ENCODE peak calls at places on chromosome 17, in six cellular contexts. Q, B, R, N, K and X are unnamed samples.

GRCh38 chr17:49819651-49820050 is 28.2 kb downstream of the TAC4 start:
- DNase-seq in B (no peak), R (no peak), Q (no peak), K (no peak), N (no peak), X (no peak)

GRCh38 chr17:83125515-83126274 is 46.3 kb downstream of the METRNL start:
- DNase-seq in B (peak), N (peak), Q (peak), K (no peak), R (no peak), X (no peak)

GRCh38 chr17:64459284-64459747 is 10.4 kb downstream of the MILR1 start:
- DNase-seq in R (peak), B (no peak), K (no peak), Q (no peak), N (no peak), X (no peak)

GRCh38 chr17:48503747-48504146 is 27.1 kb downstream of the HOXB1 start:
- DNase-seq in N (no peak), R (peak), B (no peak), Q (no peak), K (no peak), X (no peak)

GRCh38 chr17:83155128-83156081 is 76.0 kb downstream of the METRNL start:
- DNase-seq in R (peak), K (no peak), Q (no peak), B (peak), N (no peak), X (no peak)

GRCh38 chr17:64256913-64257807 is 5.9 kb downstream of the TEX2 start:
- DNase-seq in N (no peak), Q (no peak), B (no peak), R (peak), K (no peak), X (no peak)

GRCh38 chr17:78079253-78079652 is 49.3 kb downstream of the TMC6 start:
- DNase-seq in Q (no peak), B (no peak), N (no peak), R (no peak), K (no peak), X (no peak)

GRCh38 chr17:1227917-1228751 is 42.1 kb upstream of the BHLHA9 start:
- DNase-seq in B (no peak), N (no peak), Q (peak), K (no peak), R (no peak), X (no peak)

GRCh38 chr17:82985973-82986372 is 93.4 kb upstream of the METRNL start:
- DNase-seq in B (no peak), K (no peak), N (no peak), Q (peak), R (peak), X (peak)

GRCh38 chr17:58060596-58061191 is 22.5 kb upstream of the DYNLL2 start:
- DNase-seq in K (no peak), Q (no peak), R (peak), B (no peak), N (peak), X (no peak)

GRCh38 chr17:29665480-29665807 is 42.7 kb upstream of the CORO6 start:
- DNase-seq in Q (no peak), R (no peak), K (no peak), B (no peak), N (no peak), X (no peak)
- H3K4me3 ChIP-seq in Q (no peak), R (no peak), K (no peak), B (no peak), N (no peak), X (no peak)

GRCh38 chr17:34755371-34755770 is 176.0 kb downstream of the TMEM132E start:
- DNase-seq in R (no peak), K (no peak), N (peak), B (no peak), Q (no peak), X (no peak)

GRCh38 chr17:34750004-34750403 is 170.6 kb downstream of the TMEM132E start:
- DNase-seq in B (no peak), R (no peak), K (no peak), N (no peak), Q (no peak), X (no peak)
- TF ChIP-seq CTCF in B (no peak), R (no peak), K (no peak), N (no peak), Q (no peak), X (peak)

GRCh38 chr17:55816532-55817272 is 65.9 kb downstream of the PCTP start:
- DNase-seq in N (no peak), R (no peak), Q (no peak), K (no peak), B (no peak), X (no peak)

GRCh38 chr17:55811536-55811935 is 60.7 kb downstream of the PCTP start:
- DNase-seq in K (no peak), N (no peak), Q (no peak), R (no peak), B (peak), X (no peak)

GRCh38 chr17:55813944-55814343 is 63.1 kb downstream of the PCTP start:
- DNase-seq in B (no peak), R (no peak), N (no peak), K (no peak), Q (no peak), X (no peak)

GRCh38 chr17:55812323-55812722 is 61.5 kb downstream of the PCTP start:
- DNase-seq in K (no peak), Q (no peak), B (no peak), N (no peak), R (no peak), X (no peak)

DNA sequence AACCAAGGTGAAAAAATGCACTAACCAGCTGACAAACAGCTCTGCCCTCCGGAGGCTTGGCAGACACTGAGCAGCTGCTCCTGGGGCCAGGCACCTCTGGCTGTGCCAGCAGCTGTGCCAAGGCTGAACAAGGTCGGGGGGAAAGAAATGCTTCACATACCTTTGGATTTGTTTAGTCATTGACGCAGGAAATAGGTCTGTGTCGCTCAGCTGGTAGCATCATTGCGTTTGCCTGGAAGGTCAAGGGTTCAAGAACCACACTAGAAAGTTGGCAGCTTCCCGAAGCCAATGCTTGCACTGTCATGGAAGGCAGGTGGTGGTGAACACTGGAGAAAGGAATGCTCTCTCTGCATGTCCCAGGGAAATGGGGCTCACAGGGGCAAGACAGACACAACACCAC is 63.5 kb downstream of the PCTP start:
- DNase-seq in Q (no peak), N (no peak), B (no peak), R (no peak), K (no peak), X (no peak)
- H3K4me3 ChIP-seq in Q (no peak), N (no peak), B (no peak), R (no peak), K (no peak), X (no peak)

DNA sequence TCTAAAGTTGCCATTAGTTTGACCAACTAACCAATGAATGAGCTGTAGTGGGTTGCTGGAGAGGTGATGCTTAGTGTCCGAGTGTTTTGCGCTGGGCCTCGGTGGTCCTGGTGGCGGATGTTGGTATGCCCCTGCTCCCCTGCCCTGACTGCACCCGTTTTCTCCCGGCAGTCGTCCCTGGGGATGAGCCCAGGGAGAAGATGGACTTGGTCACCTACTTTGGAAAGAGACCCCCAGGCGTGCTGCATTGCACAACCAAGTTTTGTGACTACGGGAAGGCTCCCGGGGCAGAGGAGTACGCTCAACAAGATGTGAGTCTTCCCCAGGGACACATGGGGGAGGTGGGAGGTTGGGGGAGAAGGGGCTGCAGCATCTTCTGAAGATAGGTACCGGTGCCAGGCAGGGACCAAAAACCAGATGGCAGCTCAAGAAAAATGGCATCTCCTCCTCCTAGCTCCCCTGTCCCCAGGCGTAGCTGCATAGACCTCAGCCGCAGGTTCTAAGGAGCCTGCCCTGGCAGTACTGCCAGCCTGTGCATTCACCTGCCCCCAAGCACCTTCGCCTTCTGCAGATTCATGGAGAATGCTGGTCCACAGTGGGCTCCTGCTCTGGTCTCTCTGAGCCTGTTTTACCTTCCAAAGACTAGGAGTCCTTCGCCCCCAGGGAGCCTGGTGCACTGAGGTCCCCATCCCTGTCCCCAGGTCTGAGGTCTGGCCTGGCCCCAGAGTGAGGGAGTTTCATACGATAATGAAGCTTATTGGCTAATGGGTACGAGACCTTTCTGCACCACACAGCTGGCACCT is 5.3 kb downstream of the CNP start:
- DNase-seq in R (no peak), B (no peak), Q (no peak), K (no peak), N (peak), X (no peak)
- TF ChIP-seq CTCF in R (no peak), B (no peak), Q (no peak), K (no peak), N (no peak), X (no peak)

GRCh38 chr17:81221842-81222619 is 734 bp downstream of the CEP131 start:
- DNase-seq in Q (no peak), R (no peak), K (no peak), B (no peak), N (no peak), X (no peak)

GRCh38 chr17:81222620-81222905 is 202 bp downstream of the CEP131 start:
- DNase-seq in R (no peak), B (no peak), N (no peak), K (no peak), Q (no peak), X (no peak)

GRCh38 chr17:81223758-81224122 is 975 bp upstream of the CEP131 start:
- DNase-seq in R (no peak), N (no peak), Q (no peak), B (no peak), K (no peak), X (no peak)

GRCh38 chr17:81221371-81221841 is 1.4 kb downstream of the CEP131 start:
- DNase-seq in N (no peak), R (no peak), Q (no peak), K (no peak), B (no peak), X (no peak)

DNA sequence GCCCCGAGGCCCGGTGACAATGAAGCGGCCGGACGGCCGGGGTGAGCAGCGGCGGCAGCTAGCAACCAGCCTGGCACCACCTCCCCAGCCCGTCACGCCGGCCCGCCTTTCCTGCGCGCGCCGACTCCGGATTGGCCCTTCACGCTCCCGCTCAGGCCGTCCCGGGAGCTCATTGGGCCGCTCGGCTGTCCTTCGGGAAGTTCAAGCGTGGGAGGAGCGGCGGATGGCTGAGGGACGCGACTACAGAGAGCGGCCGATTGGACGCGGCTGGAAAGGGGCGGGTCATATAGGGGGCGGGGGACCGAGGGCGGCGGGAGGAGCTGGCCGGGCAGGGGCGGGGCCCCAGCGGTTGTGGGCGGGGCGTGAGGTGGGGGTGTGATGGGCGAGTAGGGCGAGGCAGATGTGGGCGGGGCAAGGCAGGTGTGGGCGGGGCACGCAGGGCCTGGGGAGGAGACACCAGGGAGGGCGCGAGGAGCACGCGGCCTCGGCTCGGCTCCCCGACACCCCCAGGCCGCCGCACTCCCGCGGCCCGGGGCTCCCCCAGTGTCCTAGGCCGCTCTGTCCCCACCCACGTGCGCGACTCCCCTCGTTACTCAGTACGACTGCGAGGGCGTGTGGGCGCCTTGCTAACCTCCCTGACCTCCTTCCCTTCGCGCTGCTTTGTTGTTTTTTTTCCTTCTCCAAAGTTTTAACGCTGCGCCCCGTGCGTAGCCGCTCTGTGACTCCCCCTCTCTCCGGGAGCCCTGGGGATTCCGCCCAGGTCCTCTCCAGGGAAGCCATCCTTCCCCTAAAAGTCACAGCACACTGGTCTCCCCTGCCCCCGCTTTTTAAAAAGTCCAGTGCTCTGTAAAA is at the start of gene CEP131:
- DNase-seq in N (peak), Q (peak), B (peak), K (peak), R (peak), X (peak)
- H3K4me3 ChIP-seq in N (peak), Q (peak), B (peak), K (peak), R (peak), X (peak)